ENCODE peak calls at places on chromosomes 4 and X, in seven cellular contexts. One of them, this sample, is unnamed.

GRCh38 chr4:130026185-130026584 is 930.2 kb downstream of the C4orf33 start:
- DNase-seq in AG08395: no peak
- DNase-seq in AG08396: no peak
- DNase-seq in stimulated activated naive B cell treated with anti-CD40 and anti-IgM and Interleukin-4, amounts not matched to agents 10 μg/mL and 1 μg/mL and 100 μg/mL, for 72 hours: no peak
- DNase-seq in T-helper 2 cell: no peak
- DNase-seq in fibroblast of lung: no peak
- DNase-seq in fibroblast of the aortic adventitia: no peak
- DNase-seq in this sample: no peak

GRCh38 chrX:38271154-38271716 is 50.6 kb upstream of the SRPX start:
- DNase-seq in AG08395: peak; percentile 2
- DNase-seq in AG08396: no peak
- DNase-seq in stimulated activated naive B cell treated with anti-CD40 and anti-IgM and Interleukin-4, amounts not matched to agents 10 μg/mL and 1 μg/mL and 100 μg/mL, for 72 hours: no peak
- DNase-seq in T-helper 2 cell: no peak
- DNase-seq in fibroblast of lung: peak; percentile 16
- DNase-seq in fibroblast of the aortic adventitia: no peak
- DNase-seq in this sample: no peak

GRCh38 chrX:2351999-2352995 is 148.5 kb downstream of the DHRSX start:
- DNase-seq in AG08395: peak; percentile 85
- DNase-seq in AG08396: peak; percentile 79
- DNase-seq in stimulated activated naive B cell treated with anti-CD40 and anti-IgM and Interleukin-4, amounts not matched to agents 10 μg/mL and 1 μg/mL and 100 μg/mL, for 72 hours: no peak
- DNase-seq in T-helper 2 cell: no peak
- DNase-seq in fibroblast of lung: peak; percentile 88
- DNase-seq in fibroblast of the aortic adventitia: peak; percentile 77
- DNase-seq in this sample: peak; percentile 91

GRCh38 chrX:93673056-93673868 is at the start of gene NAP1L3:
- DNase-seq in AG08395: peak; percentile 62
- DNase-seq in AG08396: peak; percentile 69
- DNase-seq in stimulated activated naive B cell treated with anti-CD40 and anti-IgM and Interleukin-4, amounts not matched to agents 10 μg/mL and 1 μg/mL and 100 μg/mL, for 72 hours: peak; percentile 18
- DNase-seq in T-helper 2 cell: peak; percentile 45
- DNase-seq in fibroblast of lung: peak; percentile 62
- DNase-seq in fibroblast of the aortic adventitia: peak; percentile 58
- DNase-seq in this sample: peak; percentile 42

GRCh38 chrX:68717663-68718442 is 70.4 kb downstream of the STARD8 start:
- DNase-seq in AG08395: no peak
- DNase-seq in AG08396: no peak
- DNase-seq in stimulated activated naive B cell treated with anti-CD40 and anti-IgM and Interleukin-4, amounts not matched to agents 10 μg/mL and 1 μg/mL and 100 μg/mL, for 72 hours: no peak
- DNase-seq in T-helper 2 cell: no peak
- DNase-seq in fibroblast of lung: no peak
- DNase-seq in fibroblast of the aortic adventitia: no peak
- DNase-seq in this sample: no peak

GRCh38 chr4:108940086-108941033 is 177.5 kb upstream of the ETNPPL start:
- DNase-seq in AG08395: no peak
- DNase-seq in AG08396: no peak
- DNase-seq in stimulated activated naive B cell treated with anti-CD40 and anti-IgM and Interleukin-4, amounts not matched to agents 10 μg/mL and 1 μg/mL and 100 μg/mL, for 72 hours: no peak
- DNase-seq in T-helper 2 cell: no peak
- DNase-seq in fibroblast of lung: no peak
- DNase-seq in fibroblast of the aortic adventitia: no peak
- DNase-seq in this sample: no peak

GRCh38 chr4:54840992-54841768 is 183.4 kb downstream of the KIT start:
- DNase-seq in AG08395: peak; percentile 74
- DNase-seq in AG08396: peak; percentile 26
- DNase-seq in stimulated activated naive B cell treated with anti-CD40 and anti-IgM and Interleukin-4, amounts not matched to agents 10 μg/mL and 1 μg/mL and 100 μg/mL, for 72 hours: no peak
- DNase-seq in T-helper 2 cell: no peak
- DNase-seq in fibroblast of lung: peak; percentile 12
- DNase-seq in fibroblast of the aortic adventitia: peak; percentile 11
- DNase-seq in this sample: no peak

GRCh38 chr4:39255266-39255665 is 72.9 kb downstream of the WDR19 start:
- DNase-seq in AG08395: peak; percentile 31
- DNase-seq in AG08396: peak; percentile 26
- DNase-seq in stimulated activated naive B cell treated with anti-CD40 and anti-IgM and Interleukin-4, amounts not matched to agents 10 μg/mL and 1 μg/mL and 100 μg/mL, for 72 hours: no peak
- DNase-seq in T-helper 2 cell: no peak
- DNase-seq in fibroblast of lung: peak; percentile 6
- DNase-seq in fibroblast of the aortic adventitia: peak; percentile 67
- DNase-seq in this sample: no peak

GRCh38 chr4:54226399-54227260 is 2.5 kb upstream of the PDGFRA start:
- DNase-seq in AG08395: peak; percentile 67
- DNase-seq in AG08396: peak; percentile 77
- DNase-seq in stimulated activated naive B cell treated with anti-CD40 and anti-IgM and Interleukin-4, amounts not matched to agents 10 μg/mL and 1 μg/mL and 100 μg/mL, for 72 hours: no peak
- DNase-seq in T-helper 2 cell: no peak
- DNase-seq in fibroblast of lung: peak; percentile 89
- DNase-seq in fibroblast of the aortic adventitia: peak; percentile 90
- DNase-seq in this sample: peak; percentile 94

GRCh38 chr4:96983830-96984229 is 1143.9 kb downstream of the PDHA2 start:
- DNase-seq in AG08395: no peak
- DNase-seq in AG08396: no peak
- DNase-seq in stimulated activated naive B cell treated with anti-CD40 and anti-IgM and Interleukin-4, amounts not matched to agents 10 μg/mL and 1 μg/mL and 100 μg/mL, for 72 hours: no peak
- DNase-seq in T-helper 2 cell: no peak
- DNase-seq in fibroblast of lung: no peak
- DNase-seq in fibroblast of the aortic adventitia: no peak
- DNase-seq in this sample: no peak

GRCh38 chrX:21708116-21708515 is 49.8 kb downstream of the SMPX start:
- DNase-seq in AG08395: no peak
- DNase-seq in AG08396: no peak
- DNase-seq in stimulated activated naive B cell treated with anti-CD40 and anti-IgM and Interleukin-4, amounts not matched to agents 10 μg/mL and 1 μg/mL and 100 μg/mL, for 72 hours: no peak
- DNase-seq in T-helper 2 cell: no peak
- DNase-seq in fibroblast of lung: peak; percentile 6
- DNase-seq in fibroblast of the aortic adventitia: peak; percentile 25
- DNase-seq in this sample: no peak

GRCh38 chrX:65601530-65602281 is 65.7 kb upstream of the MSN start:
- DNase-seq in AG08395: peak; percentile 60
- DNase-seq in AG08396: peak; percentile 60
- DNase-seq in stimulated activated naive B cell treated with anti-CD40 and anti-IgM and Interleukin-4, amounts not matched to agents 10 μg/mL and 1 μg/mL and 100 μg/mL, for 72 hours: peak; percentile 54
- DNase-seq in T-helper 2 cell: peak; percentile 52
- DNase-seq in fibroblast of lung: peak; percentile 90
- DNase-seq in fibroblast of the aortic adventitia: peak; percentile 92
- DNase-seq in this sample: peak; percentile 84

GRCh38 chr4:89056953-89057398 is at the start of gene FAM13A:
- DNase-seq in AG08395: peak; percentile 86
- DNase-seq in AG08396: peak; percentile 77
- DNase-seq in stimulated activated naive B cell treated with anti-CD40 and anti-IgM and Interleukin-4, amounts not matched to agents 10 μg/mL and 1 μg/mL and 100 μg/mL, for 72 hours: no peak
- DNase-seq in T-helper 2 cell: no peak
- DNase-seq in fibroblast of lung: peak; percentile 98
- DNase-seq in fibroblast of the aortic adventitia: peak; percentile 98
- DNase-seq in this sample: peak; percentile 97

GRCh38 chr4:140188975-140189374 is 35.0 kb upstream of the MAML3 start:
- DNase-seq in AG08395: peak; percentile 52
- DNase-seq in AG08396: peak; percentile 20
- DNase-seq in stimulated activated naive B cell treated with anti-CD40 and anti-IgM and Interleukin-4, amounts not matched to agents 10 μg/mL and 1 μg/mL and 100 μg/mL, for 72 hours: no peak
- DNase-seq in T-helper 2 cell: no peak
- DNase-seq in fibroblast of lung: peak; percentile 86
- DNase-seq in fibroblast of the aortic adventitia: peak; percentile 96
- DNase-seq in this sample: peak; percentile 93

GRCh38 chr4:89894654-89895652 is at the start of gene MMRN1:
- DNase-seq in AG08395: no peak
- DNase-seq in AG08396: no peak
- DNase-seq in stimulated activated naive B cell treated with anti-CD40 and anti-IgM and Interleukin-4, amounts not matched to agents 10 μg/mL and 1 μg/mL and 100 μg/mL, for 72 hours: no peak
- DNase-seq in T-helper 2 cell: no peak
- DNase-seq in fibroblast of lung: no peak
- DNase-seq in fibroblast of the aortic adventitia: no peak
- DNase-seq in this sample: no peak

GRCh38 chr4:52290468-52290867 is 239.4 kb downstream of the SPATA18 start:
- DNase-seq in AG08395: no peak
- DNase-seq in AG08396: no peak
- DNase-seq in stimulated activated naive B cell treated with anti-CD40 and anti-IgM and Interleukin-4, amounts not matched to agents 10 μg/mL and 1 μg/mL and 100 μg/mL, for 72 hours: no peak
- DNase-seq in T-helper 2 cell: no peak
- DNase-seq in fibroblast of lung: no peak
- DNase-seq in fibroblast of the aortic adventitia: no peak
- DNase-seq in this sample: no peak

GRCh38 chr4:163473130-163473529 is 424 bp downstream of the TKTL2 start:
- DNase-seq in AG08395: no peak
- DNase-seq in AG08396: no peak
- DNase-seq in stimulated activated naive B cell treated with anti-CD40 and anti-IgM and Interleukin-4, amounts not matched to agents 10 μg/mL and 1 μg/mL and 100 μg/mL, for 72 hours: no peak
- DNase-seq in T-helper 2 cell: no peak
- DNase-seq in fibroblast of lung: no peak
- DNase-seq in fibroblast of the aortic adventitia: no peak
- DNase-seq in this sample: no peak

GRCh38 chr4:7892212-7893019 is 47.2 kb downstream of the AFAP1 start:
- DNase-seq in AG08395: peak; percentile 41
- DNase-seq in AG08396: no peak
- DNase-seq in stimulated activated naive B cell treated with anti-CD40 and anti-IgM and Interleukin-4, amounts not matched to agents 10 μg/mL and 1 μg/mL and 100 μg/mL, for 72 hours: no peak
- DNase-seq in T-helper 2 cell: no peak
- DNase-seq in fibroblast of lung: peak; percentile 98
- DNase-seq in fibroblast of the aortic adventitia: peak; percentile 53
- DNase-seq in this sample: peak; percentile 45

GRCh38 chr4:144575181-144575580 is 70.8 kb upstream of the HHIP start:
- DNase-seq in AG08395: no peak
- DNase-seq in AG08396: no peak
- DNase-seq in stimulated activated naive B cell treated with anti-CD40 and anti-IgM and Interleukin-4, amounts not matched to agents 10 μg/mL and 1 μg/mL and 100 μg/mL, for 72 hours: peak; percentile 24
- DNase-seq in T-helper 2 cell: no peak
- DNase-seq in fibroblast of lung: no peak
- DNase-seq in fibroblast of the aortic adventitia: peak; percentile 36
- DNase-seq in this sample: peak; percentile 70

GRCh38 chrX:38717871-38718270 is 83.4 kb upstream of the MID1IP1 start:
- DNase-seq in AG08395: peak; percentile 19
- DNase-seq in AG08396: peak; percentile 22
- DNase-seq in stimulated activated naive B cell treated with anti-CD40 and anti-IgM and Interleukin-4, amounts not matched to agents 10 μg/mL and 1 μg/mL and 100 μg/mL, for 72 hours: no peak
- DNase-seq in T-helper 2 cell: no peak
- DNase-seq in fibroblast of lung: peak; percentile 26
- DNase-seq in fibroblast of the aortic adventitia: peak; percentile 10
- DNase-seq in this sample: no peak

GRCh38 chrX:107574711-107575110 is 53.6 kb upstream of the PRPS1 start:
- DNase-seq in AG08395: peak; percentile 29
- DNase-seq in AG08396: no peak
- DNase-seq in stimulated activated naive B cell treated with anti-CD40 and anti-IgM and Interleukin-4, amounts not matched to agents 10 μg/mL and 1 μg/mL and 100 μg/mL, for 72 hours: no peak
- DNase-seq in T-helper 2 cell: no peak
- DNase-seq in fibroblast of lung: peak; percentile 57
- DNase-seq in fibroblast of the aortic adventitia: peak; percentile 48
- DNase-seq in this sample: no peak

GRCh38 chr4:142405021-142405991 is 440.8 kb downstream of the INPP4B start:
- DNase-seq in AG08395: peak; percentile 51
- DNase-seq in AG08396: peak; percentile 26
- DNase-seq in stimulated activated naive B cell treated with anti-CD40 and anti-IgM and Interleukin-4, amounts not matched to agents 10 μg/mL and 1 μg/mL and 100 μg/mL, for 72 hours: no peak
- DNase-seq in T-helper 2 cell: peak; percentile 56
- DNase-seq in fibroblast of lung: peak; percentile 80
- DNase-seq in fibroblast of the aortic adventitia: peak; percentile 83
- DNase-seq in this sample: peak; percentile 78

GRCh38 chr4:91826186-91826585 is 477.6 kb upstream of the GRID2 start:
- DNase-seq in AG08395: no peak
- DNase-seq in AG08396: no peak
- DNase-seq in stimulated activated naive B cell treated with anti-CD40 and anti-IgM and Interleukin-4, amounts not matched to agents 10 μg/mL and 1 μg/mL and 100 μg/mL, for 72 hours: no peak
- DNase-seq in T-helper 2 cell: no peak
- DNase-seq in fibroblast of lung: no peak
- DNase-seq in fibroblast of the aortic adventitia: peak; percentile 4
- DNase-seq in this sample: no peak

GRCh38 chr4:180542445-180543100 is 1700.6 kb upstream of the TENM3 start:
- DNase-seq in AG08395: no peak
- DNase-seq in AG08396: no peak
- DNase-seq in stimulated activated naive B cell treated with anti-CD40 and anti-IgM and Interleukin-4, amounts not matched to agents 10 μg/mL and 1 μg/mL and 100 μg/mL, for 72 hours: no peak
- DNase-seq in T-helper 2 cell: no peak
- DNase-seq in fibroblast of lung: peak; percentile 97
- DNase-seq in fibroblast of the aortic adventitia: no peak
- DNase-seq in this sample: no peak

GRCh38 chr4:188032583-188032982 is 37.0 kb downstream of the ZFP42 start:
- DNase-seq in AG08395: no peak
- DNase-seq in AG08396: no peak
- DNase-seq in stimulated activated naive B cell treated with anti-CD40 and anti-IgM and Interleukin-4, amounts not matched to agents 10 μg/mL and 1 μg/mL and 100 μg/mL, for 72 hours: no peak
- DNase-seq in T-helper 2 cell: no peak
- DNase-seq in fibroblast of lung: no peak
- DNase-seq in fibroblast of the aortic adventitia: no peak
- DNase-seq in this sample: no peak

GRCh38 chrX:103343105-103343504 is 13.1 kb downstream of the TCEAL7 start:
- DNase-seq in AG08395: peak; percentile 39
- DNase-seq in AG08396: peak; percentile 55
- DNase-seq in stimulated activated naive B cell treated with anti-CD40 and anti-IgM and Interleukin-4, amounts not matched to agents 10 μg/mL and 1 μg/mL and 100 μg/mL, for 72 hours: no peak
- DNase-seq in T-helper 2 cell: no peak
- DNase-seq in fibroblast of lung: peak; percentile 65
- DNase-seq in fibroblast of the aortic adventitia: peak; percentile 71
- DNase-seq in this sample: peak; percentile 32

GRCh38 chr4:128454281-128455075 is 166.9 kb upstream of the PGRMC2 start:
- DNase-seq in AG08395: peak; percentile 95
- DNase-seq in AG08396: peak; percentile 87
- DNase-seq in stimulated activated naive B cell treated with anti-CD40 and anti-IgM and Interleukin-4, amounts not matched to agents 10 μg/mL and 1 μg/mL and 100 μg/mL, for 72 hours: peak; percentile 59
- DNase-seq in T-helper 2 cell: peak; percentile 23
- DNase-seq in fibroblast of lung: peak; percentile 96
- DNase-seq in fibroblast of the aortic adventitia: peak; percentile 96
- DNase-seq in this sample: peak; percentile 92

GRCh38 chr4:141099326-141099725 is 33.9 kb downstream of the RNF150 start:
- DNase-seq in AG08395: peak; percentile 43
- DNase-seq in AG08396: peak; percentile 12
- DNase-seq in stimulated activated naive B cell treated with anti-CD40 and anti-IgM and Interleukin-4, amounts not matched to agents 10 μg/mL and 1 μg/mL and 100 μg/mL, for 72 hours: no peak
- DNase-seq in T-helper 2 cell: no peak
- DNase-seq in fibroblast of lung: peak; percentile 11
- DNase-seq in fibroblast of the aortic adventitia: no peak
- DNase-seq in this sample: peak; percentile 8

GRCh38 chr4:123478859-123479345 is 82.3 kb downstream of the SPRY1 start:
- DNase-seq in AG08395: peak; percentile 54
- DNase-seq in AG08396: no peak
- DNase-seq in stimulated activated naive B cell treated with anti-CD40 and anti-IgM and Interleukin-4, amounts not matched to agents 10 μg/mL and 1 μg/mL and 100 μg/mL, for 72 hours: no peak
- DNase-seq in T-helper 2 cell: no peak
- DNase-seq in fibroblast of lung: peak; percentile 56
- DNase-seq in fibroblast of the aortic adventitia: peak; percentile 6
- DNase-seq in this sample: peak; percentile 52

GRCh38 chr4:9952415-9952950 is 68.8 kb downstream of the SLC2A9 start:
- DNase-seq in AG08395: no peak
- DNase-seq in AG08396: no peak
- DNase-seq in stimulated activated naive B cell treated with anti-CD40 and anti-IgM and Interleukin-4, amounts not matched to agents 10 μg/mL and 1 μg/mL and 100 μg/mL, for 72 hours: no peak
- DNase-seq in T-helper 2 cell: no peak
- DNase-seq in fibroblast of lung: no peak
- DNase-seq in fibroblast of the aortic adventitia: no peak
- DNase-seq in this sample: no peak